ENCODE peak calls at places on chromosomes 11 and 22, in nine cellular contexts. C is thoracic aorta, J is Calu3, N is neural crest cell, O is GM10248, M is mesothelial cell of epicardium, K is Peyer's patch, I is astrocyte of the spinal cord, S is HFF-Myc. E is an unnamed sample.

GRCh38 chr11:122709042-122709760 is 53.7 kb downstream of the UBASH3B start:
- DNase-seq in K (no peak), C (no peak), M (no peak), I (peak; percentile 78), J (peak; percentile 12), O (no peak), N (no peak), S (no peak), E (no peak)

GRCh38 chr11:111303476-111303875 is 5.1 kb downstream of the POU2AF3 start:
- DNase-seq in J (peak; percentile 57), N (no peak), S (no peak), M (no peak), K (no peak), C (no peak), I (no peak), O (no peak), E (no peak)

GRCh38 chr11:115711021-115711420 is 206.8 kb upstream of the CADM1 start:
- DNase-seq in M (no peak), I (peak; percentile 10), O (no peak), S (no peak), C (no peak), K (no peak), N (no peak), J (no peak), E (no peak)

GRCh38 chr11:33916736-33917135 is 24.9 kb upstream of the LMO2 start:
- DNase-seq in C (no peak), M (no peak), J (no peak), S (no peak), O (no peak), I (no peak), N (no peak), K (no peak), E (no peak)

GRCh38 chr22:20748082-20748481 is 25.8 kb upstream of the SERPIND1 start:
- DNase-seq in O (no peak), I (no peak), S (no peak), C (no peak), N (no peak), M (no peak), J (no peak), K (peak; percentile 54), E (no peak)

GRCh38 chr22:45341503-45341902 is 31.8 kb downstream of the FAM118A start:
- DNase-seq in I (no peak), C (no peak), K (peak; percentile 8), S (no peak), N (no peak), J (no peak), O (no peak), M (no peak), E (no peak)

GRCh38 chr11:33237039-33237597 is 20.1 kb upstream of the HIPK3 start:
- DNase-seq in C (no peak), S (no peak), O (no peak), J (no peak), M (no peak), K (no peak), N (no peak), I (no peak), E (no peak)

GRCh38 chr11:1760351-1761109 is 3.2 kb downstream of the CTSD start:
- DNase-seq in I (no peak), N (no peak), S (no peak), K (no peak), O (no peak), M (no peak), J (peak; percentile 62), C (peak; percentile 60), E (no peak)

GRCh38 chr22:22576244-22576988 is 17.4 kb upstream of the PRAME start:
- DNase-seq in J (peak; percentile 81), S (no peak), O (peak; percentile 61), K (peak; percentile 40), N (peak; percentile 66), C (no peak), I (peak; percentile 27), M (peak; percentile 73), E (no peak)

GRCh38 chr11:76240143-76240505 is 33.8 kb upstream of the WNT11 start:
- DNase-seq in J (no peak), M (no peak), N (no peak), O (no peak), C (no peak), K (no peak), I (no peak), S (no peak), E (no peak)

GRCh38 chr11:78219493-78220217 is 30.9 kb downstream of the USP35 start:
- DNase-seq in C (no peak), I (no peak), M (peak; percentile 31), N (no peak), O (no peak), K (peak; percentile 3), J (no peak), S (no peak), E (peak; percentile 51)

GRCh38 chr11:20056109-20057054 is 103.9 kb downstream of the DBX1 start:
- DNase-seq in O (no peak), S (no peak), M (no peak), K (no peak), J (no peak), I (no peak), C (peak; percentile 37), N (no peak), E (no peak)

GRCh38 chr11:3939651-3940190 is 84.3 kb downstream of the STIM1 start:
- DNase-seq in O (no peak), M (no peak), S (no peak), N (no peak), I (peak; percentile 77), C (no peak), J (no peak), K (no peak), E (no peak)

GRCh38 chr11:2781413-2782274 is 81.8 kb upstream of the KCNQ1OT1 start:
- DNase-seq in C (peak; percentile 1), O (no peak), S (no peak), J (peak; percentile 0), N (peak; percentile 1), I (peak; percentile 7), M (peak; percentile 32), K (peak; percentile 10), E (peak; percentile 55)

GRCh38 chr11:64653388-64653973 is 62.5 kb downstream of the SLC22A12 start:
- DNase-seq in O (no peak), S (no peak), J (no peak), I (no peak), K (no peak), M (no peak), C (no peak), N (no peak), E (no peak)

GRCh38 chr11:80320765-80321164 is 879.9 kb upstream of the TENM4 start:
- DNase-seq in I (no peak), N (no peak), S (no peak), C (no peak), K (no peak), O (no peak), M (no peak), J (no peak), E (no peak)

GRCh38 chr22:39528080-39528661 is 4.4 kb downstream of the RPS19BP1 start:
- DNase-seq in K (peak; percentile 61), N (peak; percentile 8), C (no peak), J (no peak), M (no peak), S (no peak), O (no peak), I (no peak), E (no peak)

GRCh38 chr11:66559141-66559861 is 9.1 kb downstream of the CTSF start:
- DNase-seq in N (no peak), K (no peak), J (no peak), I (no peak), C (no peak), S (no peak), O (no peak), M (no peak), E (no peak)

GRCh38 chr11:69791266-69791665 is 16.1 kb upstream of the FGF4 start:
- DNase-seq in K (no peak), J (no peak), I (peak; percentile 46), N (no peak), M (no peak), S (peak; percentile 38), C (no peak), O (no peak), E (no peak)

GRCh38 chr11:119209186-119209585 is 3.0 kb downstream of the CBL start:
- DNase-seq in M (no peak), J (no peak), S (no peak), I (no peak), K (no peak), C (no peak), O (no peak), N (no peak), E (no peak)
- TF ChIP-seq CTCF in M (no peak), J (no peak), S (no peak), I (no peak), K (no peak), C (no peak), O (no peak), N (no peak), E (no peak)

GRCh38 chr22:28440517-28441366 is 238.9 kb downstream of the TTC28 start:
- DNase-seq in I (peak; percentile 73), S (no peak), C (no peak), M (no peak), N (no peak), K (no peak), J (no peak), O (no peak), E (no peak)

GRCh38 chr22:28441720-28442263 is 237.8 kb downstream of the TTC28 start:
- DNase-seq in S (no peak), N (no peak), M (no peak), C (no peak), I (peak; percentile 60), O (no peak), K (no peak), J (no peak), E (no peak)

GRCh38 chr22:28442951-28443876 is 236.4 kb downstream of the TTC28 start:
- DNase-seq in S (no peak), I (peak; percentile 81), J (peak; percentile 11), N (peak; percentile 29), K (no peak), O (no peak), M (peak; percentile 46), C (peak; percentile 13), E (no peak)

GRCh38 chr22:28444659-28445058 is 235.0 kb downstream of the TTC28 start:
- DNase-seq in J (no peak), I (no peak), M (no peak), O (no peak), C (no peak), N (no peak), K (no peak), S (no peak), E (no peak)

GRCh38 chr22:28442264-28442950 is 237.2 kb downstream of the TTC28 start:
- DNase-seq in S (no peak), C (no peak), K (peak; percentile 32), J (peak; percentile 81), I (peak; percentile 74), N (peak; percentile 62), M (peak; percentile 81), O (peak; percentile 86), E (peak; percentile 81)
- TF ChIP-seq CTCF in S (peak; percentile 80), C (peak; percentile 70), K (no peak), J (peak; percentile 79), I (peak; percentile 74), N (peak; percentile 75), M (peak; percentile 69), O (peak; percentile 89), E (peak; percentile 78)

GRCh38 chr22:38144025-38144405 is 33.5 kb upstream of the BAIAP2L2 start:
- DNase-seq in N (no peak), I (no peak), O (no peak), S (no peak), M (no peak), J (no peak), C (no peak), K (no peak), E (no peak)
- TF ChIP-seq CTCF in N (no peak), I (no peak), O (no peak), S (no peak), M (no peak), J (no peak), C (no peak), K (no peak), E (no peak)

GRCh38 chr11:12664410-12664809 is 9.8 kb upstream of the TEAD1 start:
- DNase-seq in J (no peak), I (peak; percentile 58), N (no peak), K (no peak), M (no peak), S (no peak), O (no peak), C (no peak), E (no peak)
- TF ChIP-seq CTCF in J (no peak), I (no peak), N (no peak), K (no peak), M (no peak), S (no peak), O (no peak), C (no peak), E (no peak)

E was measured in type B pancreatic cell.